ENCODE peak calls at places on chromosomes 6 and 20, in ten cellular contexts. D, H, W, T, P, F, L, I, S and V are unnamed samples.

GRCh38 chr6:1296079-1296478 is 15.8 kb upstream of the FOXQ1 start:
- DNase-seq in D (no peak), H (no peak), W (no peak), T (no peak), P (no peak), F (no peak), L (no peak), I (no peak), S (no peak), V (no peak)

GRCh38 chr6:130778946-130779657 is 48.1 kb upstream of the SMLR1 start:
- DNase-seq in D (no peak), H (peak), W (no peak), T (no peak), P (no peak), F (no peak), L (peak), I (peak), S (peak), V (peak)

GRCh38 chr20:63739129-63740069 is at the start of gene SLC2A4RG:
- DNase-seq in D (peak), H (peak), W (peak), T (peak), P (peak), F (peak), L (peak), I (peak), S (peak), V (no peak)

GRCh38 chr6:44268095-44268628 is 2.1 kb upstream of the TMEM151B start:
- DNase-seq in D (peak), H (peak), W (peak), T (peak), P (peak), F (no peak), L (no peak), I (peak), S (peak), V (no peak)

GRCh38 chr6:72560721-72561593 is 60.9 kb upstream of the KCNQ5 start:
- DNase-seq in D (no peak), H (no peak), W (no peak), T (no peak), P (no peak), F (no peak), L (no peak), I (peak), S (no peak), V (no peak)

GRCh38 chr6:13769034-13769654 is 45.2 kb downstream of the MCUR1 start:
- DNase-seq in D (no peak), H (no peak), W (no peak), T (no peak), P (no peak), F (no peak), L (no peak), I (no peak), S (peak), V (no peak)

GRCh38 chr6:68697394-68697793 is 62.3 kb downstream of the ADGRB3 start:
- DNase-seq in D (no peak), H (no peak), W (no peak), T (no peak), P (no peak), F (no peak), L (no peak), I (no peak), S (no peak), V (no peak)

GRCh38 chr6:98835149-98836024 is 1.0 kb downstream of the POU3F2 start:
- DNase-seq in D (no peak), H (no peak), W (no peak), T (peak), P (peak), F (no peak), L (no peak), I (no peak), S (no peak), V (no peak)

GRCh38 chr20:44422083-44422482 is 53.6 kb upstream of the TTPAL start:
- DNase-seq in D (no peak), H (no peak), W (no peak), T (peak), P (no peak), F (no peak), L (peak), I (peak), S (no peak), V (peak)

GRCh38 chr6:80608881-80609280 is 502.4 kb downstream of the BCKDHB start:
- DNase-seq in D (no peak), H (no peak), W (no peak), T (no peak), P (no peak), F (no peak), L (no peak), I (peak), S (no peak), V (peak)

GRCh38 chr20:17664025-17664638 is 17.9 kb downstream of the RRBP1 start:
- DNase-seq in D (no peak), H (no peak), W (no peak), T (no peak), P (no peak), F (no peak), L (no peak), I (no peak), S (no peak), V (no peak)

GRCh38 chr6:125835221-125835744 is 44.5 kb downstream of the NCOA7 start:
- DNase-seq in D (no peak), H (no peak), W (no peak), T (no peak), P (no peak), F (no peak), L (no peak), I (peak), S (no peak), V (peak)

GRCh38 chr6:54980511-54981275 is 134.1 kb downstream of the FAM83B start:
- DNase-seq in D (no peak), H (no peak), W (no peak), T (no peak), P (no peak), F (no peak), L (peak), I (peak), S (no peak), V (peak)

GRCh38 chr6:37717836-37718251 is 20.2 kb upstream of the MDGA1 start:
- DNase-seq in D (no peak), H (no peak), W (no peak), T (peak), P (no peak), F (no peak), L (no peak), I (peak), S (no peak), V (peak)

GRCh38 chr6:92376711-92377110 is 1042.6 kb downstream of the EPHA7 start:
- DNase-seq in D (no peak), H (no peak), W (no peak), T (no peak), P (no peak), F (no peak), L (no peak), I (no peak), S (no peak), V (peak)

GRCh38 chr6:10230533-10230932 is 184.3 kb downstream of the TFAP2A start:
- DNase-seq in D (no peak), H (no peak), W (no peak), T (peak), P (no peak), F (no peak), L (no peak), I (peak), S (no peak), V (no peak)

GRCh38 chr6:149897855-149898744 is at the start of gene RAET1E:
- DNase-seq in D (no peak), H (no peak), W (no peak), T (no peak), P (no peak), F (no peak), L (no peak), I (no peak), S (no peak), V (no peak)

GRCh38 chr6:170480045-170480714 is 72.9 kb downstream of the PSMB1 start:
- DNase-seq in D (no peak), H (no peak), W (no peak), T (no peak), P (peak), F (no peak), L (no peak), I (peak), S (no peak), V (no peak)

GRCh38 chr6:44297063-44298038 is 15.8 kb downstream of the AARS2 start:
- DNase-seq in D (peak), H (peak), W (no peak), T (no peak), P (peak), F (peak), L (no peak), I (peak), S (no peak), V (no peak)

GRCh38 chr6:129981598-129981997 is 36.8 kb upstream of the L3MBTL3 start:
- DNase-seq in D (no peak), H (no peak), W (no peak), T (no peak), P (no peak), F (no peak), L (no peak), I (peak), S (no peak), V (no peak)

GRCh38 chr20:5402903-5403531 is 86.3 kb upstream of the PROKR2 start:
- DNase-seq in D (peak), H (peak), W (peak), T (peak), P (no peak), F (no peak), L (no peak), I (peak), S (peak), V (no peak)

GRCh38 chr6:130473886-130474285 is 108.1 kb downstream of the TMEM200A start:
- DNase-seq in D (no peak), H (no peak), W (no peak), T (no peak), P (no peak), F (no peak), L (peak), I (peak), S (no peak), V (peak)

GRCh38 chr6:150142657-150143501 is at the start of gene PPP1R14C:
- DNase-seq in D (peak), H (peak), W (no peak), T (no peak), P (no peak), F (peak), L (no peak), I (no peak), S (no peak), V (no peak)

GRCh38 chr6:75796723-75797122 is 47.7 kb downstream of the MYO6 start:
- DNase-seq in D (no peak), H (no peak), W (no peak), T (no peak), P (no peak), F (no peak), L (no peak), I (no peak), S (no peak), V (no peak)

GRCh38 chr6:35497571-35498406 is 910 bp upstream of the TEAD3 start:
- DNase-seq in D (peak), H (peak), W (no peak), T (no peak), P (no peak), F (no peak), L (peak), I (peak), S (peak), V (no peak)